ENCODE peak calls at places on chromosome 10, in six cellular contexts. S is left ventricle myocardium inferior, E is heart right ventricle, P is IMR-90, Q is lung, K is upper lobe of right lung. G is an unnamed sample.

GRCh38 chr10:46306550-46307184 is 19.9 kb downstream of the ANTXRL start:
- DNase-seq in S (no peak), K (peak), E (no peak), P (no peak), Q (no peak), G (no peak)

GRCh38 chr10:5497289-5497688 is 2.1 kb downstream of the CALML5 start:
- DNase-seq in K (no peak), S (no peak), P (no peak), E (no peak), Q (no peak), G (no peak)

GRCh38 chr10:24428410-24428782 is 219.5 kb downstream of the KIAA1217 start:
- DNase-seq in Q (no peak), K (no peak), P (peak), S (no peak), E (no peak), G (peak)

GRCh38 chr10:119396008-119396708 is 146.4 kb downstream of the RGS10 start:
- DNase-seq in Q (no peak), S (no peak), K (no peak), E (no peak), P (no peak), G (no peak)

GRCh38 chr10:35336084-35336831 is at the start of gene CCNY:
- DNase-seq in Q (peak), S (peak), K (peak), E (peak), P (peak), G (no peak)

GRCh38 chr10:122190151-122190550 is 80.9 kb upstream of the BTBD16 start:
- DNase-seq in Q (no peak), E (no peak), K (no peak), P (no peak), S (no peak), G (no peak)

GRCh38 chr10:132606536-132607316 is 69.1 kb downstream of the INPP5A start:
- DNase-seq in E (peak), P (peak), S (peak), K (no peak), Q (no peak), G (no peak)

GRCh38 chr10:124428207-124428777 is 9.6 kb upstream of the OAT start:
- DNase-seq in P (no peak), E (no peak), S (no peak), K (no peak), Q (no peak), G (no peak)

GRCh38 chr10:59847888-59848287 is 58.5 kb downstream of the CCDC6 start:
- DNase-seq in S (no peak), P (no peak), Q (no peak), E (no peak), K (no peak), G (no peak)

GRCh38 chr10:24468281-24468751 is 255.4 kb downstream of the ARHGAP21 start:
- DNase-seq in E (peak), Q (no peak), S (peak), P (no peak), K (no peak), G (no peak)

GRCh38 chr10:97000487-97001182 is 168.5 kb downstream of the LCOR start:
- DNase-seq in P (no peak), K (no peak), S (no peak), E (no peak), Q (no peak), G (no peak)

GRCh38 chr10:60148266-60148840 is 241.3 kb downstream of the ANK3 start:
- DNase-seq in K (no peak), E (no peak), Q (no peak), P (peak), S (no peak), G (no peak)

GRCh38 chr10:60485025-60485424 is 95.3 kb upstream of the ANK3 start:
- DNase-seq in Q (no peak), P (no peak), E (no peak), K (no peak), S (no peak), G (no peak)

GRCh38 chr10:104441601-104442000 is 88.0 kb downstream of the CFAP58 start:
- DNase-seq in S (no peak), Q (no peak), E (no peak), K (no peak), P (peak), G (peak)

GRCh38 chr10:133418289-133418993 is 6.0 kb downstream of the SPRN start:
- DNase-seq in P (no peak), K (no peak), S (no peak), E (no peak), Q (no peak), G (no peak)

GRCh38 chr10:131846224-131847101 is 54.3 kb upstream of the PPP2R2D start:
- DNase-seq in Q (no peak), S (no peak), E (no peak), K (peak), P (no peak), G (no peak)

GRCh38 chr10:30812018-30812851 is 182.7 kb upstream of the LYZL2 start:
- DNase-seq in K (no peak), S (peak), P (peak), Q (peak), E (peak), G (no peak)

GRCh38 chr10:119316729-119317097 is 109.3 kb downstream of the GRK5 start:
- DNase-seq in K (no peak), P (peak), Q (no peak), S (no peak), E (no peak), G (no peak)

GRCh38 chr10:51743146-51743545 is 43.8 kb upstream of the CSTF2T start:
- DNase-seq in P (no peak), K (no peak), S (no peak), Q (no peak), E (no peak), G (no peak)

GRCh38 chr10:132098539-132099421 is 33.0 kb downstream of the JAKMIP3 start:
- DNase-seq in P (no peak), K (no peak), S (no peak), Q (no peak), E (no peak), G (no peak)

GRCh38 chr10:110137142-110137545 is 70.3 kb upstream of the MXI1 start:
- DNase-seq in S (no peak), E (no peak), K (no peak), P (peak), Q (no peak), G (peak)

GRCh38 chr10:50658165-50658564 is 34.4 kb upstream of the SGMS1 start:
- DNase-seq in P (no peak), E (no peak), Q (no peak), S (no peak), K (no peak), G (no peak)

GRCh38 chr10:124461642-124462347 is at the start of gene LHPP:
- DNase-seq in Q (peak), K (peak), S (peak), P (peak), E (peak), G (peak)

GRCh38 chr10:24813866-24814265 is 90.2 kb upstream of the ARHGAP21 start:
- DNase-seq in E (no peak), S (no peak), K (no peak), Q (no peak), P (no peak), G (no peak)

GRCh38 chr10:121668336-121669009 is 70.2 kb upstream of the FGFR2 start:
- DNase-seq in K (peak), S (peak), P (no peak), Q (peak), E (peak), G (no peak)

GRCh38 chr10:132535065-132535651 is 2.4 kb upstream of the INPP5A start:
- DNase-seq in Q (no peak), P (no peak), E (no peak), K (no peak), S (peak), G (no peak)

GRCh38 chr10:63281967-63282366 is 148.8 kb downstream of the NRBF2 start:
- DNase-seq in Q (no peak), S (no peak), P (peak), K (no peak), E (no peak), G (no peak)

GRCh38 chr10:70589762-70590662 is 12.5 kb downstream of the PRF1 start:
- DNase-seq in E (no peak), Q (no peak), K (no peak), P (peak), S (peak), G (no peak)

GRCh38 chr10:70191161-70191770 is 21.0 kb upstream of the SAR1A start:
- DNase-seq in P (peak), E (no peak), Q (no peak), K (no peak), S (no peak), G (no peak)

GRCh38 chr10:649798-650690 is 39.4 kb downstream of the DIP2C start:
- DNase-seq in S (no peak), E (no peak), Q (no peak), K (no peak), P (peak), G (no peak)

GRCh38 chr10:59433720-59434428 is 71.5 kb upstream of the FAM13C start:
- DNase-seq in P (no peak), S (no peak), E (no peak), K (no peak), Q (no peak), G (no peak)

GRCh38 chr10:44385423-44385725 is 477 bp upstream of the CXCL12 start:
- DNase-seq in K (peak), E (no peak), S (no peak), Q (no peak), P (no peak), G (no peak)

GRCh38 chr10:91247360-91248111 is 27.1 kb downstream of the PCGF5 start:
- DNase-seq in K (no peak), P (peak), Q (no peak), S (no peak), E (no peak), G (no peak)

GRCh38 chr10:2166061-2166460 is 428.7 kb upstream of the ADARB2 start:
- DNase-seq in E (no peak), S (no peak), P (no peak), Q (no peak), K (no peak), G (no peak)

GRCh38 chr10:102231357-102232318 is 5.5 kb downstream of the ELOVL3 start:
- DNase-seq in K (peak), S (peak), Q (peak), P (no peak), E (peak), G (no peak)

GRCh38 chr10:85510682-85511081 is 855.9 kb downstream of the GRID1 start:
- DNase-seq in P (no peak), Q (no peak), K (no peak), E (no peak), S (peak), G (no peak)

GRCh38 chr10:1465421-1465902 is 271.9 kb downstream of the ADARB2 start:
- DNase-seq in K (peak), S (no peak), P (no peak), Q (no peak), E (no peak), G (no peak)

DNA sequence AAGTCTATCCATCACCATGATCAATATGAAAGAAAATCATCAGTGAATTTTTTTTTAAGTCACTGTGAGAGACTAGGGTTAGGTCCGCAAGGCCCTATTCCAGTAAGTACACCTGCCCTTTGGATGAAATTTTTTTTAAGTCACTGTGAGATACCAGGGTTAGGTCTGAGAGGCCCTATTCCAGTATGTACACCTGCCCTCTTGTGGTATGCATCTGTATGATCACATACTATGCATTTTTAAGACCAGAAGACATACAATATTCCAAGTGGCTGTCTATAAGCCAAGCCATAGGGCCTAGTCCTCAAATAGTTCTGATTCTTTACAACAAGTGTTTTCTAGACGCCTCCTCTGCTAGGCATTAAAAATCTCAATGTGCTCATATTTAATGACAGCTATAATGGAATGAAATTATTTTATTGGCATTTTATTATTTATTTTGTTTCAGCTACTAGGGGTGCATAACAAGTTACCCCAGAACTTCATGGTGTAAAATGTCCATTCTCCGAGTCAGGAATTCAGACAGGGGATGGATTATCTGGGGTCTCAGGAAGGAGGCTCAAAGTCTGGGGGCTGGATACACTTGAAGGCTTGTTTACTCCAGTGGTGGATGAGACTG is 53.1 kb downstream of the TEX36 start:
- DNase-seq in P (peak), Q (no peak), E (no peak), S (no peak), K (no peak), G (peak)
- H3K27ac ChIP-seq in P (no peak), Q (no peak), E (no peak), S (no peak), K (no peak), G (no peak)

GRCh38 chr10:3955493-3955892 is 170.5 kb upstream of the KLF6 start:
- DNase-seq in S (no peak), P (peak), E (no peak), K (no peak), Q (no peak), G (no peak)

GRCh38 chr10:3958472-3958996 is 173.5 kb upstream of the KLF6 start:
- DNase-seq in Q (no peak), S (no peak), P (no peak), E (no peak), K (no peak), G (no peak)

GRCh38 chr10:3954615-3955014 is 169.6 kb upstream of the KLF6 start:
- DNase-seq in K (no peak), S (no peak), E (peak), P (no peak), Q (no peak), G (no peak)

GRCh38 chr10:3959370-3960266 is 174.6 kb upstream of the KLF6 start:
- DNase-seq in S (no peak), K (no peak), P (no peak), Q (no peak), E (no peak), G (no peak)

DNA sequence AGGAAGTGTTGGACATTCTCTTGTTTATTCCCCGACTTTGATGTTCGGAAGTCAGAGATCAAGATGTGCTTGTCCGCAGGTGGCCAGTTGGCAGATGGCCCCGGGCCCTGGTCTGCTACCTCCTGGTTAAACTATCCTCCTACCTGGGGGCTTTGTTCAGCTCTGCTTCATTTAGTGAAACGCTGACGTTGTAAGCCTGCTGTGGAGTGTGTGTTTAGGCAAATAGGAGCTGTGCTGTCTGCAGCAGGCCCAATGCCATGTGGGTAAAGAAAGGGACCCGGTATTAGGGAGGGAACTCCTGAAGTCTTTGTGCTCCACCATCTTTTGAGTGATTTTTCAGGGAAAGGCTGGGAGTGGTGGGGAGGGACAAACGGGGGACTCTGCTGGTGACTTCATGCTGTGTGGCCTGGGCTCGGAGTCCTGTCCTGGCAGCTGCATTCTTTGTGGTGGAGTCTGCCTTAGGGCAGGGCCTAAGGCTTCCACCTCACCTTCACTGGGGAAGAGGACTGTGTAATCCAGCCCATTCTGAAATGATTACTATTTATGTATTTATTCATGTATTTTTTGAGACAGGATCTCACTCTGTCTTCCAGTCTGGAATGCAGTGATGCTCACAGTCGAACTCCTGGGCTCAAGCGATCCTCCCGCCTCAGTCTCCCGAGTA is 171.1 kb upstream of the KLF6 start:
- DNase-seq in P (no peak), K (no peak), Q (no peak), S (no peak), E (no peak), G (no peak)
- H3K27ac ChIP-seq in P (no peak), K (no peak), Q (no peak), S (no peak), E (no peak), G (no peak)

DNA sequence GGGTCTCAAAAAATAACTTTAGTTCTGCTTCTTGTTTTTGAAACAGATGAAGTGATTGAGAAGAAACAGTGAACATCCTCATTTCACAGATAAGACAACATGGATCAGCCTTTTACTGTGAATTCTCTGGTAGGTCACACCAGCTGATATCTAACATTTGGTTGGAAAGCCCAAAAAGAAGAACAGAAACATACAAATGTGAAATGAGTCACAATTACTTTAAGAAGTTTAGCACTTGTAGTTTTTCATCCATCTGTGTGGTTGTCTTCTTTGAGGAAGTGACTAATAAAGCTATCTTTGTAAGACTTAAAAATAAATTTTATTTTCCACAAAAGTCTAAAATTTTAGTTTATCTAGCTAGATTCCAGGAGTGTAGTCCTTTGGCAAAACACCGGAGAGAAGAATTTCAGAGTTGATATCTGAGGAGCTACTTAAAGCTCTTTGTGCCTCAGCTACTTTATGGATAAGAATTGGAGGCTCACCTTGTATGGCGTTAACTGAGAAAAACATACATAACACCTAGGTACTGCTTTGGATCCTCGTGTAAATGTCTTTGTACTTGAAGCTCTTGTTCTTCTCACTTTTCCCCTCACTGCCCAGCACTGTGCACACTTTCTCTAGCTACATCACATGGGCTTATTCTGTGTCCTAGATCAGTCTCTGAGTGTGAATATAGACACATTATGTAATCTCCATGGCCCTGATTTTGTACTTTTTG is 21.7 kb downstream of the STAMBPL1 start:
- DNase-seq in P (peak), Q (no peak), K (no peak), E (no peak), S (no peak), G (no peak)
- H3K27ac ChIP-seq in P (peak), Q (no peak), K (no peak), E (no peak), S (peak), G (no peak)

DNA sequence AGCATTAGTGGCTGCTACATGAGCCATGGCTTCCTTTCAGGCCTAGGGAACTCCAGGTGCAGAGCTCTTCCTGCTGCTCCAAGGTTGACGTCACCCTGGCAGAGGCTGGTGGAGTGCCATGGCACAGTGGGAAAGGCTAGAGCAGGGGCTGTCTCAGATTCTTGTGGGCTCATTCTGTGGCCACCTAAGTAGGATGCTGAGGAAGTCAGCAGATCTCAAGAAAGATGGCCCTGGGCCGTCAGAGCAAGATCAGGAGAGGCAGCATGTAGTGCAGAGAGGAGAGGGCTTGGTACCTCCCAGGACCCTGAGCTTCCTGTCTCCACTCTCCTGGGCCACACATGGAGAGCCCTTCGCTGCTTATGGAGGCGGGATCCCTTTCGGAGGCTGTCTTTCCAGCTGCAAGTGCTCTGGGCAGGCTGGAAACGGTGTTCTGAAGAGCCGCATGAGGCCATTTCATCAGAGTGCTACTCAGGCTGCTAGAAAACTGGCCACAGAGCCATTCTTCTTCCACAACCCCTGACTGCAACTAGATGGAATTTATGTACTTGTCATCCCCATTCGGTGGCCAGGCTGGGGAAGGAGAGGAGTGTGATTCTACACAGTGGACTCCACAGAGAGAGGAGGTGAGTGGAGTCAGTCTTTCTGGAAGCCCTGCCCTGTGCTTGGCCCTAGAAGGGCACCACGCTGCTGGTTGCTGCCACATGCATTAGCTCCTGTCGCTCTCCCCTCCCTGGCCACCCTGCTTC is 304.2 kb downstream of the RPS24 start:
- DNase-seq in K (no peak), Q (no peak), P (peak), E (no peak), S (no peak), G (no peak)
- H3K27ac ChIP-seq in K (no peak), Q (no peak), P (no peak), E (no peak), S (no peak), G (no peak)

GRCh38 chr10:29446327-29446726 is 157.5 kb downstream of the LYZL1 start:
- DNase-seq in Q (no peak), K (no peak), S (no peak), E (no peak), P (peak), G (no peak)
- H3K27ac ChIP-seq in Q (no peak), K (no peak), S (no peak), E (no peak), P (no peak), G (peak)

DNA sequence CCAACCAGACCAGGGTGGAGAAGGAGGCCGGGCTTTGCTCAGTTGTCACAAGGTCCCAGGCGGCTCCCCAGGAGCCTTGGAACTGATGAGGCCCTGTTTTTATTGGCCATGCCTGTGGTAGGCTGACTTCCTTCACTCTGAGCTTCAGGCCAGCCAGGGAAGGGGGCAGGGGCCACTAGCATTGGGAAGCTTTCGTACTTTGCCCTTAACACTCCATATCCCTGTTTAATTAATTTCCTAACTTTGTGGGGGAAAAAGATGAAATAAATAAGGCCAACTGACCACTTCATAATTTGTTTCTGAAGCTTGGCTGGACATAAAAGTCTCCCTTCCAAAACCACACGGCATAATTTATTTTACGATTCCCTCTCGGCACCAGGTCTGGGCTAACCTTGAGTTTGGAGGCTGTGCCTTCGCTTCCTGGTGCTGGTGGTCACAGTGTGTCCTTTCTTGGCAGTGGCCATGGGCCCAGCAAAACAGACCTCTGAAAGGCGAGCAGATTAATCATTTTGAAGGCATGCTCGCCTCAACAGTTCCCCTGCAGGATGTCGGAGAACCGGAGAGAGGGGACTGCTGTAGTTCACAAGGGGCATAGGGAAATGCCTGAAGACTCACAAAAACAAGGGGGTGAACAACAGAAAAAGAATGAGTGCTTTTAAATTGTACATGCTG is 965.9 kb downstream of the LRMDA start:
- DNase-seq in E (peak), P (no peak), S (peak), Q (no peak), K (no peak), G (no peak)
- H3K27ac ChIP-seq in E (no peak), P (no peak), S (peak), Q (no peak), K (no peak), G (no peak)

G was measured in epithelial cell of prostate.